ENCODE peak calls at places on chromosome 6, in seven cellular contexts. A is anterior cingulate cortex; U is stimulated activated naive CD8-positive, alpha-beta T cell treated with anti-CD3 and anti-CD28 coated beads, Interleukin-15, Interleukin-2, amounts not matched to agents 100 U/mL and 50 U/mL, for 24 hours; X is LHCN-M2; I is activated CD4-positive, alpha-beta T cell treated with anti-CD3 and anti-CD28 coated beads, Interleukin-2, amount 50 U/mL, for 1 hour; G is NCI-H1105; K is activated B cell treated with CpG ODN at 0.5 μM for 24 hours. N is an unnamed sample.
A peak's percentile ranks its signal among the peaks of the same experiment; 100 is the strongest.

GRCh38 chr6:111551521-111552231 is 54.0 kb downstream of the TRAF3IP2 start:
- DNase-seq in K (no peak), X (peak; percentile 37), I (no peak), U (no peak), G (peak; percentile 97), A (no peak), N (no peak)

GRCh38 chr6:128569737-128570438 is 49.5 kb upstream of the PTPRK start:
- DNase-seq in X (peak; percentile 92), G (no peak), K (no peak), A (no peak), U (no peak), I (no peak), N (peak; percentile 75)

GRCh38 chr6:89298680-89299450 is 16.2 kb downstream of the GABRR2 start:
- DNase-seq in G (no peak), A (no peak), U (peak; percentile 21), I (peak; percentile 46), K (no peak), X (peak; percentile 79), N (peak; percentile 84)

GRCh38 chr6:69696273-69696672 is 100.5 kb downstream of the LMBRD1 start:
- DNase-seq in G (no peak), U (no peak), K (no peak), X (peak; percentile 25), I (no peak), A (no peak), N (peak; percentile 5)

GRCh38 chr6:140360651-140361050 is 986.2 kb upstream of the CITED2 start:
- DNase-seq in K (no peak), I (no peak), A (no peak), X (no peak), G (peak; percentile 65), U (no peak), N (peak; percentile 30)

GRCh38 chr6:34391023-34391485 is 1.4 kb downstream of the NUDT3 start:
- DNase-seq in A (peak; percentile 20), U (peak; percentile 15), I (no peak), K (no peak), G (no peak), X (peak; percentile 71), N (peak; percentile 71)

GRCh38 chr6:142925575-142926110 is 19.3 kb downstream of the HIVEP2 start:
- DNase-seq in K (no peak), U (no peak), G (no peak), A (no peak), I (no peak), X (peak; percentile 34), N (peak; percentile 89)

GRCh38 chr6:25278557-25278913 is 639 bp upstream of the CARMIL1 start:
- DNase-seq in G (no peak), K (no peak), I (no peak), U (no peak), A (no peak), X (no peak), N (no peak)

GRCh38 chr6:1686117-1687098 is 76.7 kb downstream of the FOXC1 start:
- DNase-seq in A (no peak), I (no peak), X (peak; percentile 55), G (peak; percentile 69), K (no peak), U (no peak), N (peak; percentile 96)

GRCh38 chr6:53428886-53429285 is 80.1 kb upstream of the ELOVL5 start:
- DNase-seq in U (no peak), A (no peak), K (no peak), I (no peak), X (no peak), G (no peak), N (no peak)

GRCh38 chr6:125271486-125272159 is 30.1 kb downstream of the HDDC2 start:
- DNase-seq in U (no peak), A (no peak), X (peak; percentile 34), I (no peak), K (no peak), G (no peak), N (no peak)

GRCh38 chr6:68031054-68031453 is 604.0 kb upstream of the ADGRB3 start:
- DNase-seq in I (no peak), U (no peak), X (no peak), A (no peak), K (no peak), G (no peak), N (no peak)

GRCh38 chr6:26195924-26196845 is 109.0 kb downstream of the HFE start:
- DNase-seq in K (no peak), G (no peak), A (no peak), X (no peak), U (peak; percentile 62), I (peak; percentile 11), N (peak; percentile 23)

GRCh38 chr6:152651986-152652385 is 14.8 kb upstream of the SYNE1 start:
- DNase-seq in A (no peak), I (no peak), U (no peak), K (no peak), G (no peak), X (no peak), N (peak; percentile 41)

GRCh38 chr6:26196846-26197683 is 109.8 kb downstream of the HFE start:
- DNase-seq in X (peak; percentile 85), I (peak; percentile 67), A (peak; percentile 75), G (peak; percentile 86), K (peak; percentile 63), U (peak; percentile 74), N (peak; percentile 95)

GRCh38 chr6:142879076-142879475 is 65.9 kb downstream of the HIVEP2 start:
- DNase-seq in U (no peak), I (no peak), X (no peak), K (no peak), A (no peak), G (no peak), N (no peak)

GRCh38 chr6:7728855-7729590 is 3.1 kb downstream of the BMP6 start:
- DNase-seq in G (no peak), X (no peak), A (no peak), I (no peak), K (no peak), U (no peak), N (no peak)

GRCh38 chr6:134640975-134641429 is 308.9 kb downstream of the ALDH8A1 start:
- DNase-seq in G (peak; percentile 31), I (peak; percentile 71), K (peak; percentile 52), U (peak; percentile 73), X (peak; percentile 92), A (peak; percentile 73), N (peak; percentile 95)

GRCh38 chr6:89050155-89050554 is 30.4 kb upstream of the PNRC1 start:
- DNase-seq in K (no peak), X (peak; percentile 74), I (no peak), A (no peak), G (no peak), U (no peak), N (peak; percentile 28)

GRCh38 chr6:18263561-18264337 is 581 bp downstream of the DEK start:
- DNase-seq in G (peak; percentile 71), I (peak; percentile 21), K (peak; percentile 48), X (peak; percentile 26), A (no peak), U (peak; percentile 48), N (no peak)

GRCh38 chr6:29051680-29052079 is 6.7 kb upstream of the OR2W1 start:
- DNase-seq in A (no peak), U (no peak), K (no peak), I (no peak), X (no peak), G (no peak), N (no peak)

GRCh38 chr6:27441001-27441400 is 31.9 kb downstream of the ZNF184 start:
- DNase-seq in A (no peak), U (no peak), K (no peak), G (no peak), I (no peak), X (no peak), N (peak; percentile 1)

GRCh38 chr6:105988321-105988720 is 97.8 kb upstream of the PRDM1 start:
- DNase-seq in I (no peak), A (no peak), X (no peak), G (no peak), U (no peak), K (no peak), N (peak; percentile 29)

GRCh38 chr6:108164815-108165706 is 761 bp upstream of the NR2E1 start:
- DNase-seq in U (no peak), I (no peak), G (no peak), K (peak; percentile 21), A (no peak), X (no peak), N (no peak)

GRCh38 chr6:43472515-43472914 is 4.9 kb upstream of the TJAP1 start:
- DNase-seq in X (no peak), A (no peak), G (no peak), I (no peak), U (no peak), K (no peak), N (no peak)

GRCh38 chr6:167469655-167470054 is 144.8 kb downstream of the TTLL2 start:
- DNase-seq in A (no peak), I (no peak), K (no peak), G (no peak), U (no peak), X (no peak), N (no peak)

GRCh38 chr6:140846518-140847277 is 1286.0 kb upstream of the GJE1 start:
- DNase-seq in X (peak; percentile 85), A (no peak), K (no peak), G (no peak), U (no peak), I (no peak), N (peak; percentile 72)

GRCh38 chr6:71983131-71983530 is 96.8 kb downstream of the RIMS1 start:
- DNase-seq in X (no peak), A (no peak), G (no peak), K (no peak), U (no peak), I (no peak), N (no peak)

GRCh38 chr6:31495580-31495979 is 2.4 kb upstream of the MICB start:
- DNase-seq in G (no peak), K (no peak), I (no peak), U (no peak), X (peak; percentile 68), A (no peak), N (peak; percentile 62)

GRCh38 chr6:120214097-120214496 is 864.5 kb upstream of the MAN1A1 start:
- DNase-seq in X (no peak), A (no peak), K (no peak), I (no peak), U (no peak), G (no peak), N (no peak)

GRCh38 chr6:14499309-14499708 is 381.7 kb downstream of the CD83 start:
- DNase-seq in I (no peak), U (no peak), X (no peak), A (no peak), G (no peak), K (no peak), N (no peak)

GRCh38 chr6:135537782-135538301 is 40.3 kb upstream of the AHI1 start:
- DNase-seq in U (peak; percentile 47), G (no peak), X (peak; percentile 92), I (no peak), K (no peak), A (no peak), N (peak; percentile 89)

GRCh38 chr6:45658958-45659357 is 281.2 kb upstream of the SUPT3H start:
- DNase-seq in X (no peak), U (no peak), G (no peak), I (no peak), A (no peak), K (no peak), N (no peak)

GRCh38 chr6:14375940-14376339 is 258.4 kb downstream of the CD83 start:
- DNase-seq in G (no peak), X (no peak), I (no peak), A (no peak), K (no peak), U (no peak), N (no peak)

GRCh38 chr6:56938634-56939294 is 16.1 kb upstream of the BEND6 start:
- DNase-seq in U (peak; percentile 10), G (no peak), X (peak; percentile 100), K (no peak), I (no peak), A (no peak), N (peak; percentile 99)

GRCh38 chr6:47349931-47350330 is 40.2 kb upstream of the TNFRSF21 start:
- DNase-seq in A (no peak), K (no peak), G (no peak), U (no peak), I (no peak), X (no peak), N (no peak)

N was measured in IMR-90.